ENCODE peak calls at places on chromosomes 4 and X, in six cellular contexts. Q, S, T, R, I and U are unnamed samples.

GRCh38 chrX:78822157-78822683 is 74.7 kb downstream of the LPAR4 start:
- DNase-seq in Q (no peak), S (no peak), T (no peak), R (no peak), I (no peak), U (no peak)

GRCh38 chr4:162163892-162164759 is at the start of gene FSTL5:
- DNase-seq in Q (peak), S (peak), T (peak), R (peak), I (peak), U (peak)

GRCh38 chr4:83618991-83619390 is 83.1 kb downstream of the GPAT3 start:
- DNase-seq in Q (no peak), S (peak), T (no peak), R (peak), I (no peak), U (no peak)

GRCh38 chrX:124651031-124651430 is 304.7 kb downstream of the SH2D1A start:
- DNase-seq in Q (no peak), S (no peak), T (no peak), R (no peak), I (no peak), U (no peak)

GRCh38 chr4:137394000-137394399 is 138.3 kb downstream of the PCDH18 start:
- DNase-seq in Q (no peak), S (no peak), T (no peak), R (no peak), I (no peak), U (no peak)

GRCh38 chrX:68685722-68686683 is 38.5 kb downstream of the STARD8 start:
- DNase-seq in Q (peak), S (peak), T (no peak), R (peak), I (peak), U (peak)

GRCh38 chr4:4256799-4257198 is 8.8 kb upstream of the TMEM128 start:
- DNase-seq in Q (no peak), S (no peak), T (no peak), R (peak), I (no peak), U (peak)

GRCh38 chr4:118335316-118335715 is 17.5 kb downstream of the PRSS12 start:
- DNase-seq in Q (no peak), S (no peak), T (no peak), R (no peak), I (no peak), U (no peak)

GRCh38 chr4:71559957-71560541 is 221.2 kb downstream of the SLC4A4 start:
- DNase-seq in Q (peak), S (peak), T (no peak), R (no peak), I (no peak), U (no peak)

GRCh38 chr4:136342666-136343065 is 1189.6 kb downstream of the PCDH18 start:
- DNase-seq in Q (no peak), S (no peak), T (no peak), R (no peak), I (no peak), U (no peak)

GRCh38 chr4:94500696-94501095 is 49.0 kb downstream of the PDLIM5 start:
- DNase-seq in Q (no peak), S (no peak), T (no peak), R (no peak), I (no peak), U (no peak)

GRCh38 chr4:145773581-145774234 is 93.8 kb downstream of the C4orf51 start:
- DNase-seq in Q (no peak), S (no peak), T (no peak), R (no peak), I (no peak), U (no peak)

GRCh38 chrX:41589634-41590270 is 99.0 kb upstream of the GPR34 start:
- DNase-seq in Q (peak), S (peak), T (no peak), R (no peak), I (no peak), U (no peak)

GRCh38 chrX:15815779-15816452 is 25.6 kb downstream of the ZRSR2 start:
- DNase-seq in Q (peak), S (peak), T (peak), R (peak), I (peak), U (peak)

GRCh38 chr4:105145059-105145912 is 1.4 kb upstream of the TET2 start:
- DNase-seq in Q (no peak), S (no peak), T (no peak), R (peak), I (peak), U (no peak)

GRCh38 chrX:77572322-77572721 is 125.1 kb downstream of the FGF16 start:
- DNase-seq in Q (no peak), S (peak), T (no peak), R (no peak), I (no peak), U (no peak)

GRCh38 chrX:149715468-149715867 is 3.6 kb downstream of the MAGEA11 start:
- DNase-seq in Q (no peak), S (no peak), T (no peak), R (no peak), I (no peak), U (no peak)

GRCh38 chr4:104128850-104129213 is 365.9 kb downstream of the CXXC4 start:
- DNase-seq in Q (peak), S (no peak), T (no peak), R (peak), I (no peak), U (no peak)

GRCh38 chrX:102712216-102712966 is at the start of gene GPRASP2:
- DNase-seq in Q (peak), S (no peak), T (peak), R (peak), I (peak), U (peak)

GRCh38 chr4:6770581-6771228 is 11.8 kb upstream of the KIAA0232 start:
- DNase-seq in Q (no peak), S (no peak), T (no peak), R (no peak), I (no peak), U (no peak)

GRCh38 chr4:1201851-1202525 is 29.6 kb upstream of the SPON2 start:
- DNase-seq in Q (peak), S (peak), T (no peak), R (no peak), I (no peak), U (no peak)

GRCh38 chrX:23901065-23901464 is 6.7 kb downstream of the APOO start:
- DNase-seq in Q (peak), S (peak), T (no peak), R (peak), I (peak), U (no peak)
- H3K27ac ChIP-seq in Q (peak), S (no peak), T (no peak), R (no peak), I (no peak), U (no peak)

GRCh38 chr4:66014146-66014765 is 344.0 kb upstream of the EPHA5 start:
- DNase-seq in Q (no peak), S (no peak), T (peak), R (peak), I (no peak), U (peak)
- H2BK120ac ChIP-seq in Q (no peak), S (no peak), T (peak), R (no peak), I (no peak), U (no peak)

DNA sequence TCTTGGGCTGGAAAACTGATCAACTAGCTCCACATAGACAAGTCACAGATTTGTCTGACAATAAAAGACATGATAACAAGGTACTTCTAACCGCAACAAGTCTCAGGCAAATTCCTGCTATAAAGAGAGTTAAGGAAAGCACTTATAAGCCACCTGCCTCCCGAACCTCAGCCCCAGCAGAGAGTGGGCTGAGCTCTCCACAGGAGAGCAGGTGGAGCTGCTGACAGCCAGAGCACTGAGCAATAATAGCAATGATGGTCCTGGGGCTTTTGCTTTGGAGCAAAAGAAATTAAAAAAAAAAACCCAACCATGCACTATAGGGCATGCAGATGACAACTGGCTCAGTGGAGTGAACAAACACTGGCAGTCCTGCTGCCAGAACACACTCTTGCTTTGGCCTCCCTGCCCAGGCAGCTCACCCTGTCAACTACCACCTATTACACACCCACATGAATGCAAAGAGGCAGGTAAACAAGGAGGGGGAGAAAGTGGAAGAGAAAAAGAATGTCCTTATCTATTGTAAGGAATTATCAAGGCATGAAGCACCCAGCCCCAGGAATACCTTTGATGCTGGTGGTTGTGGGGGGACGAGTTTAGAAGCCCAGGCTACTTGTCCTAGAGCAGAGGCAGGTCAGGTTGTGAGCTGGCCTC is 135.8 kb upstream of the DGKK start:
- DNase-seq in Q (no peak), S (no peak), T (no peak), R (peak), I (peak), U (no peak)
- H3K27ac ChIP-seq in Q (no peak), S (no peak), T (no peak), R (no peak), I (no peak), U (no peak)

DNA sequence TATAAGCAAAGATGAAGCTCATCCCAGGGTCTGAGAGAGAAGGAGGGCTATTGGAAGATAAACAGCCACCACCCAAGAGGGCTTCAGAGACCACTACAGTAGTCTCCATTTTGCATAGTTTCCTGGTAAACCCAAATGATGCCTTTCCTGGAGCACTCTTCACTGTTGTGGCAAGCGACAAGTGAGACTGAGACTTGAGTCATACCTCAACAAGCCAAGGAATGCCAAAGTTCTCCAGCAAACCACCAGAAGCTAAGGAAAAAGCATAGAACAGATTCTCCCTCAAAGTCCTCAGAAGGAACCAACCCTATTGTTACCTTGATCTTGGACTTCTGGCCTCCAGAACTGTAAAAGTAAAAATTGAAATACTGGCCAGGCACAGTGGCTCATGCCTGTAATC is 65.9 kb downstream of the LARP7 start:
- DNase-seq in Q (no peak), S (no peak), T (no peak), R (peak), I (peak), U (no peak)
- H2BK120ac ChIP-seq in Q (no peak), S (no peak), T (no peak), R (no peak), I (no peak), U (no peak)

DNA sequence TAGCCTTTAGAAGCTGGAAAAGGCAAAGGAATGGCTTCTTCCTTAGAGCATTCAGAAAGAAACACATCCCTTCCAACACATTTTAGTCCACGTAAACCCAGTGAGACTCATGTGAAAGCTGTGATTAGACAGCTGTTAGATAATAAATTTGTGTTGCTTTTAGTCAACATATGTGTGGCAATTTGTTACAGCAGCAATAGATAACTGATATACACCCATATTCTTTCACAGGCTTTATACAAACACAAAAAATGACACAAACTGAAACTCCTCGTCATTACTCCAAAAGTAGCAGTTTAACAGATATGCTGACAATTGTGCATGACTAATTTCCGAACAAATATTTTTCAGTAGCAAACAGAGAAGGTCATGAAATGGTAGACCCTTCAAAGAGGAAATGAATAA is 65.3 kb downstream of the ANTXR2 start:
- DNase-seq in Q (peak), S (no peak), T (no peak), R (no peak), I (no peak), U (no peak)
- H3K27ac ChIP-seq in Q (no peak), S (no peak), T (no peak), R (no peak), I (no peak), U (no peak)

GRCh38 chr4:182917182-182918043 is at the start of gene DCTD:
- DNase-seq in Q (peak), S (peak), T (peak), R (peak), I (peak), U (peak)

GRCh38 chr4:182918044-182918607 is 940 bp upstream of the DCTD start:
- DNase-seq in Q (no peak), S (no peak), T (no peak), R (no peak), I (peak), U (no peak)

GRCh38 chr4:182914357-182914756 is 2.8 kb downstream of the DCTD start:
- DNase-seq in Q (no peak), S (no peak), T (no peak), R (no peak), I (no peak), U (no peak)

GRCh38 chr4:182918791-182919302 is 1.7 kb upstream of the DCTD start:
- DNase-seq in Q (peak), S (no peak), T (no peak), R (no peak), I (no peak), U (no peak)

DNA sequence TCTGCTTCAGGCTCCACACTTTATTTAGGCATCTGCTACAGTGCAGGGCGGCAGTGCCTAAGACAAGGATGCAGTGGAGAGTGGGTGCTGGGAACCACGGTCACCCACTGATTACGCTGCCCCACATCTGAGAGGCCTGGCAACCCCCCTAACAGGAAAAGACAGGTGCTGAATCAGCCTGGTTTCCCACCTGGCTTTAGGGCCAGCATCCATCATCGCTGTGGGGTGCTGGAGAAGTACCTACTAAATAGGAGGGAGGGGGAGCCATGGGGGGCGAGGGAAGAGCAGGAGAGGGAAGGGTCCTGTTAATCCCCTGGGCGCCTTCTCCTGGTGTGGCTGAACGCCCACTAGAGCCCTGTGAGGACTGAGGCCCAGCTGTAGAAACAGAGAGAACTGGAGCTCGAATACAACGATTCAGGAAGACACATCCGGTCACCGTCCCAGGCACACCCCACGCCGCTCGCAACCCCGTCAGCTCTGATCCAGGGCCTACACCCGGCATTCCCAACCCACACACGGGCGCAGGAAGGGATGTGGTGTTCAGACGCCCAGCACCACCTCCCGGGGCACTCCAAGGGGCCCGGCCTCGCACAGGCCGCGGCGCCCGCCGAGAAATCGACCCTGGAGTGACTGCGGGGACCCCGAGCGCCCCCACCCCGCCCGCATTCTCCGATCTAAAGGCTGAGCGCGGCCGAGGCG is 554 bp downstream of the DCTD start:
- DNase-seq in Q (peak), S (peak), T (peak), R (peak), I (peak), U (peak)
- H2BK120ac ChIP-seq in Q (peak), S (peak), T (no peak), R (peak), I (peak), U (no peak)

DNA sequence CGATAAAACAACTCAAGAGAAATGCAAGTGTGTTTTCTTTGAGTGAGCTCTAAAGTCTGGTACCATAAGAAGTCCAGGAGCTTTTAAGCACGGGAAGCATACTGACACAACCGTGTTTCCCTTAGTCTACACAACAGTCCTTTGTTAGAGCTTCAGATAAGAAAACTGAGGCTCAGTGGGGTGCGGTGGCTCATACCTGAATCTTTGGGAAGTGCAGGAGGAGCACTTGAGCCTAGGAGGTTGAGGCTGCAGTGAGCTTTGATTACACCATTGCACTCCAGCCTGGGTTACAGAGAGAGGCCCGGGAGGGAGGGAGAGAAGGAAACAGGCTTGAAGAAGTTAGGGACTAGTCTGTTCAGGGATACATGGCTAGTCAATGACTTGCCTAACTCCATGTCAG is 21.9 kb downstream of the LEF1 start:
- DNase-seq in Q (no peak), S (no peak), T (no peak), R (peak), I (no peak), U (peak)
- H3K27ac ChIP-seq in Q (no peak), S (no peak), T (no peak), R (no peak), I (no peak), U (no peak)